ENCODE peak calls at places on chromosomes 7 and 10, in four cellular contexts. Y is BJ, H is MCF 10A, Z is AG10803. T is an unnamed sample.

GRCh38 chr7:151693140-151693539 is 173.4 kb upstream of the RHEB start:
- DNase-seq in Y (no peak), H (no peak), Z (no peak), T (no peak)

GRCh38 chr7:121081327-121081936 is 92.9 kb downstream of the CPED1 start:
- DNase-seq in Y (peak), H (peak), Z (peak), T (peak)

GRCh38 chr10:108454793-108455192 is 1290.3 kb upstream of the SORCS1 start:
- DNase-seq in Y (peak), H (no peak), Z (peak), T (no peak)

GRCh38 chr7:74228951-74229900 is 19.4 kb downstream of the LAT2 start:
- DNase-seq in Y (no peak), H (no peak), Z (no peak), T (no peak)

GRCh38 chr7:8190121-8190895 is 71.7 kb downstream of the ICA1 start:
- DNase-seq in Y (no peak), H (peak), Z (peak), T (peak)

GRCh38 chr10:24119919-24120318 is 89.0 kb upstream of the KIAA1217 start:
- DNase-seq in Y (no peak), H (no peak), Z (no peak), T (no peak)

GRCh38 chr10:26044123-26044749 is 110.2 kb downstream of the MYO3A start:
- DNase-seq in Y (no peak), H (peak), Z (no peak), T (no peak)

GRCh38 chr10:101585841-101586240 is 2.2 kb downstream of the POLL start:
- DNase-seq in Y (no peak), H (no peak), Z (no peak), T (no peak)

GRCh38 chr7:22913116-22913515 is 90.5 kb upstream of the TOMM7 start:
- DNase-seq in Y (no peak), H (no peak), Z (no peak), T (no peak)

GRCh38 chr10:100901051-100901450 is 11.7 kb upstream of the SLF2 start:
- DNase-seq in Y (no peak), H (no peak), Z (no peak), T (no peak)

GRCh38 chr10:8037941-8038894 is 16.3 kb upstream of the GATA3 start:
- DNase-seq in Y (no peak), H (no peak), Z (no peak), T (no peak)

GRCh38 chr7:91264083-91264923 is at the start of gene FZD1:
- DNase-seq in Y (peak), H (peak), Z (peak), T (peak)

GRCh38 chr7:98133181-98133580 is 26.5 kb downstream of the LMTK2 start:
- DNase-seq in Y (no peak), H (no peak), Z (peak), T (peak)

GRCh38 chr10:75611081-75611971 is 179.9 kb downstream of the LRMDA start:
- DNase-seq in Y (no peak), H (no peak), Z (no peak), T (no peak)

GRCh38 chr7:26250239-26250638 is 41.4 kb upstream of the SNX10 start:
- DNase-seq in Y (no peak), H (no peak), Z (no peak), T (no peak)

GRCh38 chr7:7165372-7165771 is 17.0 kb upstream of the C1GALT1 start:
- DNase-seq in Y (no peak), H (no peak), Z (no peak), T (no peak)

GRCh38 chr7:159075563-159076238 is 69.0 kb downstream of the VIPR2 start:
- DNase-seq in Y (no peak), H (no peak), Z (no peak), T (no peak)

GRCh38 chr7:4182605-4183300 is 499.3 kb upstream of the FOXK1 start:
- DNase-seq in Y (no peak), H (no peak), Z (no peak), T (no peak)

GRCh38 chr10:86070278-86070677 is 296.3 kb downstream of the GRID1 start:
- DNase-seq in Y (no peak), H (no peak), Z (no peak), T (no peak)

GRCh38 chr10:14562197-14562596 is 212.5 kb downstream of the FAM107B start:
- DNase-seq in Y (no peak), H (no peak), Z (no peak), T (no peak)

GRCh38 chr10:14562615-14563214 is 212.0 kb downstream of the FAM107B start:
- DNase-seq in Y (no peak), H (no peak), Z (peak), T (no peak)

GRCh38 chr10:14558025-14558424 is 216.7 kb downstream of the FAM107B start:
- DNase-seq in Y (no peak), H (no peak), Z (no peak), T (no peak)

GRCh38 chr10:14560794-14561765 is 213.6 kb downstream of the FAM107B start:
- DNase-seq in Y (no peak), H (no peak), Z (no peak), T (no peak)

GRCh38 chr10:14560274-14560673 is 214.4 kb downstream of the FAM107B start:
- DNase-seq in Y (no peak), H (peak), Z (no peak), T (no peak)
- TF ChIP-seq CTCF in Y (peak), H (no peak), Z (no peak), T (no peak)

DNA sequence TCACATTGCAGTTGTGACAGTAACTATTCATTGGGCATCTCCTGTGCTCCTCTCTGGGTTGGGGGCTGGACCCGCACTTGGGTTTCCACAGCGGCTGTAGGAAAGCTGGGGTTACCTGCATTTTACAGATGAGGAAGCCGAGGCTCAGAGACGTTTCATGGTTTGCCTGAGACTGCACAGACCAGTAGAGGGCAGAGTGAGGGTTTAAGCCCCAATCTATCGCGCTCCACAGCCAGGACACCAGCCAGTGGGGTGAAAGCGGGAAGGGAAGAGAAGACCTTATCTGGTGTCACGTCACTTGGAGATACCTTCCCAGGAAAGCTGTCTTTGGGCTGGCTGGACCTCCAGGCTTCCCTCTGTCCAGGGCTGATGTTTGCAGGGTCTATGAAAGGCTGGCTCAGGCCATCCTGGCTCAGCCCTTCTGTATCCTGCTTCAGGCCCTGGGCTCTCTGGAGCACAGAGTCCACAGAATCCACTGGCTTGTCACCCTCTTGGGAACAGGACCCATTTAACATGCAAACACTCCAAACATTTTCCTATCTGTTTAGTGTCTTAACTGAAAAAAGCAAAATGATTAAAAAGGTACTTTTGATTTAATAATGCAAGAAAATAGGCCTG is 167.7 kb downstream of the EMX2 start:
- DNase-seq in Y (no peak), H (peak), Z (no peak), T (no peak)
- TF ChIP-seq CTCF in Y (no peak), H (no peak), Z (peak), T (no peak)

GRCh38 chr7:115068220-115068619 is 146.3 kb downstream of the MDFIC start:
- DNase-seq in Y (no peak), H (no peak), Z (no peak), T (no peak)

GRCh38 chr7:115070311-115070710 is 148.4 kb downstream of the MDFIC start:
- DNase-seq in Y (no peak), H (no peak), Z (no peak), T (no peak)

GRCh38 chr7:115066050-115066449 is 144.2 kb downstream of the MDFIC start:
- DNase-seq in Y (no peak), H (no peak), Z (no peak), T (no peak)

DNA sequence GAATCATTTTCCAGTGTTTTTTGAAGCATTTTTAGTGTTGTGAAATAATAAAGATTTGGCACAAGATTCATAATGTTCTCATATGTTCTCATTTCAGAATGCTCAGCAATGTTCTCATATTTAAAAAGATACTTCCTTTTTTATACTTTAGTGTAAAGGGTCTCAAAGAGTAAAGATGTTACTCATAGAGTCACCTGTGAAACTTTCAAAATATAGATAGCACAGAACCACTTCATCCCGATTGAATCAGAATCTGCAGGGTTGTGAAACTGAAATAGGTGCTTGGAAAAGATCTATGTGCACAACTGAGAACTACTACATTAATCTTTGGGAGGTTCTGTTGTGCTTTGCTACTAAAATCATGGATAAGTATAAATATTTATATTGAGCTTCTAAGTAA is 144.7 kb downstream of the MDFIC start:
- DNase-seq in Y (no peak), H (no peak), Z (no peak), T (no peak)
- TF ChIP-seq CTCF in Y (no peak), H (no peak), Z (no peak), T (no peak)

DNA sequence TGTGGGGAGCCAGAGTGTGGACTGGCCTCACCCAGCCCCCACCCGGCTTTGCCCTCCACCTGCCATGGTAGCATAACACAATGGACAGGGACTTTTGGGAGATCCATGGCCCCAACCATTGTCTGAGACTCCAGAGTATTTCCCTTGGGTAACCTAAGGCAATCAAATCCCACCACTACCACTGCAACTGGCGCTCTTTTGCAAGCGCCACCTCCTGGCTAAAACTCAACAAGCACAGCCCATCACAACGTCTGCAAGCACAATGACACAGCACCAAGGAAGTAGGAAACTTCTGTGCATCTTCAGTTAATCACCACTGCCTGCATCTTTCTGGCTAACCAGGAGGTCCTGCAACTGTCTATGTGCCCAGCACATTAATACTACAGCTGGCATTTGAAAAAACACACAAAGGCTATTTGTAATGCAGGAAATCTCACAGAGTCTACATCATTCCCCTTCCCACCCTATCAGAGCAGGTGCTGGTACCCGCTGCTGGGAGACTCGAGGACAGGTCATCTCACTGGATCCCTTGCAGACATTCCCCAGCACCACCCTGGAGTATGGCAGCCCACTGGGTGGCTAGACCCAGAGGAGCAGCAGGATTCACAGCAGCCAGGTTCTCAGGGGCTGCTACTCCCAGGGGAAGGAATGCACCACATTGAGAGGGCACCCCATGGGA is 27.7 kb downstream of the ANKRD26 start:
- DNase-seq in Y (no peak), H (no peak), Z (no peak), T (no peak)
- TF ChIP-seq CTCF in Y (no peak), H (no peak), Z (no peak), T (no peak)

GRCh38 chr10:114822771-114823463 is 1.3 kb downstream of the FHIP2A start:
- DNase-seq in Y (peak), H (peak), Z (peak), T (no peak)

GRCh38 chr10:114821293-114821914 is at the start of gene FHIP2A:
- DNase-seq in Y (no peak), H (peak), Z (peak), T (peak)

GRCh38 chr10:114824396-114824795 is 2.8 kb downstream of the FHIP2A start:
- DNase-seq in Y (no peak), H (no peak), Z (no peak), T (no peak)

GRCh38 chr10:114819313-114819712 is 2.3 kb upstream of the FHIP2A start:
- DNase-seq in Y (no peak), H (no peak), Z (no peak), T (no peak)

DNA sequence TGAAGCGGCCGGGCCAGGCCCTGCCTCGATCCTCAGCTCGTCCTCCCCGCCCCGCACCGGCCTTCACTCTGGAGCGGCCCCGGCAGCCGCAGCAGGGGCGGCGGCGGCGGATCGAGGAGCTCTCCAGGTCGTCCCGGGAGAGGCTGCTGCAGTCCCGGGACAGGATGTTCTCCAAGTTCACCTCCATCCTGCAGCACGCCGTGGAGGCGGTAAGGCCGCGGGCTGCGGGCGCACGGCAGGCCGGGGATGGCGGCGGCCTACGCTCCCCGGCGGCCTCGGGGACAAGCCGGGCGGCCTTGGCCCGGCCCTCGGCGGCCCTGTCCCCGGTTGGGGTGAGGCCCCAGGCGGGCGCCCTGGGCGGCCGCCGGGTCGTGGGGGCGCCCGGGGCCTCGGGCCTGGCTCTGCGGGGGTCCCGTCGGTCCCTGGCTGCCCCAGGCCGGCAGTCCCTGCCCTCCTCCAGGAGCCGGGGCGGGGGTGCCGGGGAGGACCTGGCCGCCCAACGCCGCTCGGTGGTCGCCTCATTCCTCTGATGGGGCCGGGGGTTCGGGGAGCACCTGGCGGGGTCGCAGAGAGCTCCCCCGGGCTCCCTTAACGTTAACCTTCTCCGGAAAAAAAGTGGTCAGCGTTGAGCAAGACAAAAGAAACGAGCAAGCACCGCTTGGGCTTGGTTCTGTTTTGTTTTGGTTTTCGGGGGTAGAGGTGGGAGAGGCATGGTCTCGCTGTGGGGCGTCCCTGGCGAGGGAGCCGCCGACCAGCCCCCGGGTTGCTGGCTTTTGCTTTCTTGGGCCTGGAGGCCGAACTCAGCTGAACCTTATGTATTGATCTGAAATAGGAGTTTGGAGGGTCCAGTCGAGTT is 563 bp downstream of the FHIP2A start:
- DNase-seq in Y (no peak), H (peak), Z (peak), T (peak)
- TF ChIP-seq CTCF in Y (no peak), H (no peak), Z (no peak), T (no peak)

GRCh38 chr7:157133304-157133703 is 5.4 kb upstream of the UBE3C start:
- DNase-seq in Y (no peak), H (no peak), Z (no peak), T (no peak)

GRCh38 chr7:157138424-157139141 is at the start of gene UBE3C:
- DNase-seq in Y (peak), H (peak), Z (peak), T (peak)

GRCh38 chr7:157139142-157140117 is 704 bp downstream of the UBE3C start:
- DNase-seq in Y (no peak), H (peak), Z (peak), T (no peak)

GRCh38 chr7:157138101-157138423 is 664 bp upstream of the UBE3C start:
- DNase-seq in Y (no peak), H (no peak), Z (no peak), T (no peak)

DNA sequence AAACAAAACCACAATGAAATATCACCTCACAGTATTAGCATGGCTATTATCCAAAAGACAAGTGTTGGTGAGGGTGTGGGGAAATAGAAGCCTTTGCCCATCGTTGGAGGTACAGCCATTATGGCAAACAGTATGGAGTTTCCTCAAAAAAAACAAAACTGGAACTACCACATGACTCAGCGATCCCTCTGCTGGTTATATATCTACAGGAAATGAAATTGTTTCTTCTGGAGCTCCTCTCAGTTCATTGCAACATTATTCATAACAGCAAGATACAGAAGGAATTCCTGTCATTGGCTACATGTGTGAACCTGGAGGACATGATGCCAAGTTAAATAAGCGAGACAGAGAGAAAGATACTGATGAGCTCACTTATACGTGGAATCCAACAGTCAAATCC is 2.4 kb upstream of the UBE3C start:
- DNase-seq in Y (peak), H (peak), Z (peak), T (no peak)
- TF ChIP-seq CTCF in Y (peak), H (no peak), Z (peak), T (no peak)

GRCh38 chr7:113907617-113908016 is 11.2 kb downstream of the PPP1R3A start:
- DNase-seq in Y (no peak), H (no peak), Z (no peak), T (no peak)
- TF ChIP-seq CTCF in Y (no peak), H (no peak), Z (no peak), T (no peak)

GRCh38 chr7:42097756-42098155 is 139.3 kb downstream of the GLI3 start:
- DNase-seq in Y (peak), H (peak), Z (peak), T (no peak)
- TF ChIP-seq CTCF in Y (peak), H (peak), Z (peak), T (no peak)